ENCODE peak calls at places on chromosomes 16 and 17, in four cellular contexts. N, A, R and I are unnamed samples.

GRCh38 chr17:82931696-82932060 is 91.9 kb upstream of the ZNF750 start:
- DNase-seq in N (peak; percentile 72), A (peak; percentile 69), R (no peak), I (peak; percentile 4)

GRCh38 chr17:59785091-59785799 is 77.8 kb downstream of the VMP1 start:
- DNase-seq in N (no peak), A (no peak), R (no peak), I (no peak)

GRCh38 chr16:28211758-28212531 is at the start of gene XPO6:
- DNase-seq in N (peak; percentile 91), A (peak; percentile 96), R (peak; percentile 98), I (peak; percentile 99)

GRCh38 chr17:40093580-40094201 is 6.7 kb downstream of the NR1D1 start:
- DNase-seq in N (no peak), A (peak; percentile 62), R (no peak), I (no peak)

GRCh38 chr17:19418312-19418992 is 7.4 kb downstream of the RNF112 start:
- DNase-seq in N (peak; percentile 64), A (no peak), R (peak; percentile 14), I (no peak)

GRCh38 chr17:42045719-42046118 is 4.7 kb downstream of the C17orf113 start:
- DNase-seq in N (no peak), A (no peak), R (no peak), I (no peak)

GRCh38 chr17:56707312-56708219 is 114.1 kb downstream of the NOG start:
- DNase-seq in N (no peak), A (no peak), R (no peak), I (no peak)

GRCh38 chr17:59815965-59816364 is 76.8 kb downstream of the TUBD1 start:
- DNase-seq in N (no peak), A (no peak), R (no peak), I (no peak)

GRCh38 chr16:85615852-85616607 is 2.9 kb downstream of the GSE1 start:
- DNase-seq in N (peak; percentile 50), A (peak; percentile 74), R (peak; percentile 91), I (peak; percentile 75)

GRCh38 chr16:63466-63865 is 9.0 kb downstream of the RHBDF1 start:
- DNase-seq in N (no peak), A (no peak), R (no peak), I (no peak)

GRCh38 chr17:74325743-74326379 is at the start of gene KIF19:
- DNase-seq in N (no peak), A (peak; percentile 48), R (peak; percentile 88), I (no peak)

GRCh38 chr17:60151355-60151754 is 1.6 kb downstream of the CA4 start:
- DNase-seq in N (no peak), A (no peak), R (no peak), I (no peak)

GRCh38 chr16:8962393-8963009 is 1.2 kb downstream of the USP7 start:
- DNase-seq in N (no peak), A (no peak), R (peak; percentile 59), I (peak; percentile 55)

GRCh38 chr17:2948721-2949468 is 114.5 kb downstream of the OR1D5 start:
- DNase-seq in N (no peak), A (no peak), R (no peak), I (no peak)

GRCh38 chr17:57135748-57136342 is 50.8 kb downstream of the AKAP1 start:
- DNase-seq in N (no peak), A (no peak), R (no peak), I (no peak)

GRCh38 chr17:67489273-67489672 is 112.2 kb downstream of the PITPNC1 start:
- DNase-seq in N (no peak), A (no peak), R (no peak), I (no peak)

GRCh38 chr17:8470447-8471047 is 34.9 kb downstream of the NDEL1 start:
- DNase-seq in N (no peak), A (peak; percentile 47), R (no peak), I (no peak)

GRCh38 chr17:62100050-62100449 is 35.0 kb upstream of the MED13 start:
- DNase-seq in N (no peak), A (no peak), R (no peak), I (no peak)

GRCh38 chr17:79619196-79619595 is 8.3 kb upstream of the RBFOX3 start:
- DNase-seq in N (no peak), A (peak; percentile 0), R (no peak), I (no peak)

GRCh38 chr16:17177242-17177967 is 293.4 kb downstream of the XYLT1 start:
- DNase-seq in N (peak; percentile 13), A (no peak), R (no peak), I (no peak)

GRCh38 chr16:89720859-89721643 is at the start of the genes VPS9D1 and ZNF276:
- DNase-seq in N (peak; percentile 58), A (peak; percentile 89), R (peak; percentile 83), I (peak; percentile 81)

GRCh38 chr17:37147301-37147812 is 198.6 kb downstream of the AATF start:
- DNase-seq in N (no peak), A (no peak), R (peak; percentile 53), I (no peak)

GRCh38 chr17:7176870-7177209 is 2.3 kb downstream of the ASGR1 start:
- DNase-seq in N (no peak), A (no peak), R (peak; percentile 22), I (no peak)

GRCh38 chr16:56233795-56234566 is 42.7 kb downstream of the GNAO1 start:
- DNase-seq in N (no peak), A (no peak), R (no peak), I (no peak)

GRCh38 chr16:87826798-87827587 is 42.3 kb downstream of the SLC7A5 start:
- DNase-seq in N (no peak), A (no peak), R (no peak), I (no peak)

GRCh38 chr16:51222016-51222415 is 70.9 kb upstream of the SALL1 start:
- DNase-seq in N (no peak), A (no peak), R (no peak), I (no peak)

GRCh38 chr16:79784007-79784406 is 183.5 kb upstream of the MAF start:
- DNase-seq in N (no peak), A (no peak), R (no peak), I (no peak)

GRCh38 chr17:40070895-40071719 is 8.3 kb downstream of the THRA start:
- DNase-seq in N (no peak), A (peak; percentile 58), R (no peak), I (no peak)

GRCh38 chr17:59299400-59300092 is 31.9 kb upstream of the YPEL2 start:
- DNase-seq in N (no peak), A (no peak), R (no peak), I (no peak)

GRCh38 chr16:4694664-4695451 is 1.5 kb downstream of the NUDT16L1 start:
- DNase-seq in N (peak; percentile 32), A (no peak), R (no peak), I (no peak)

DNA sequence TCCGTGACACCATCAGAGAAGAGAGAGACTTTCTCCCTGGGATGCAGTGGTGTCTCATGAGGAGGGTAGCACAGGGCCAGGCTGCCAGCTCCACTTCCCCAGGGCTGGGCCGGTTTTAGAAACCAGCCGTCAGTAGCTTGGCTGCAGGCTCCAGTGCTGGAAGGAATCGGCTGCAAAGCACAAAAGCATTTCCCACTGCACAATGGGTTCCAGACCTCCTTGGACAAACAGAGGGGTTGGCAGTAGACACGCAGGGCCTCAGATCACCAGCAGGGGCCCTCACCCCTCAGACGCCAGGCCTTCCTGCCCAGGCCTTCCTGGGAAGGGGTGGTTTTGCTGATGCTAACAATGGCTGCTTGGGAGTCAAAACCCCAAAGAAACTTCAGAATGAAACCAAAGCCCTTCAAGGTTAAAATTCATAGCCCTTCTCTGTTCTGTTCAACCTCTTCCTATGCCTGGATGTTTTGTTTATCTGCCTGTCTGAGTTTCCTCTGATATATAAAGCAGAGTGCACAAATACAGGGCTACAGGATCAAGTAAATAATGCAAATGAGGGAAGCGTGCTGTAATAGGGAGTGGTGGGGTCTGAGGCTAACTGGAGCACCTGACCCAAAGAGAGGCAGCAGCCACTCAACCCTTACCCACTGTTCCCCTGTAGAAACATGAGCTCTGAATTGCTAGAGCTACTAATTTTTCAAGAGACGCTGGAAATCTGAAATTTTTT is 26.2 kb downstream of the TEKT5 start:
- DNase-seq in N (no peak), A (no peak), R (peak; percentile 54), I (no peak)
- TF ChIP-seq CTCF in N (peak; percentile 66), A (peak; percentile 56), R (peak; percentile 52), I (no peak)

GRCh38 chr17:1206016-1206787 is 26.4 kb upstream of the ABR start:
- DNase-seq in N (no peak), A (no peak), R (no peak), I (no peak)

GRCh38 chr17:1203111-1203966 is 23.6 kb upstream of the ABR start:
- DNase-seq in N (peak; percentile 45), A (peak; percentile 63), R (peak; percentile 78), I (peak; percentile 44)

GRCh38 chr17:1200440-1200839 is 20.7 kb upstream of the ABR start:
- DNase-seq in N (no peak), A (no peak), R (no peak), I (no peak)

GRCh38 chr17:1201132-1201702 is 21.4 kb upstream of the ABR start:
- DNase-seq in N (no peak), A (no peak), R (no peak), I (no peak)

GRCh38 chr17:1203967-1204291 is 24.1 kb upstream of the ABR start:
- DNase-seq in N (no peak), A (no peak), R (no peak), I (no peak)
- TF ChIP-seq CTCF in N (no peak), A (no peak), R (no peak), I (no peak)

GRCh38 chr16:23155445-23156049 is 6.3 kb upstream of the USP31 start:
- DNase-seq in N (no peak), A (no peak), R (no peak), I (no peak)
- TF ChIP-seq CTCF in N (peak; percentile 44), A (peak; percentile 53), R (peak; percentile 51), I (no peak)

GRCh38 chr17:47862621-47863440 is 11.9 kb upstream of the SP6 start:
- DNase-seq in N (peak; percentile 87), A (no peak), R (no peak), I (no peak)
- TF ChIP-seq CTCF in N (no peak), A (no peak), R (no peak), I (no peak)